ENCODE peak calls at places on chromosomes 12 and 14, in seven cellular contexts. X is CD4-positive, alpha-beta T cell; V is activated T-cell treated with anti-CD3 and anti-CD28 coated beads, Interleukin-2, amount 50 U/mL, for 72 hours; E is naive thymus-derived CD4-positive, alpha-beta T cell; Q is HCT116; O is stimulated activated naive CD8-positive, alpha-beta T cell treated with anti-CD3 and anti-CD28 coated beads, Interleukin-15, amount 100 ng/mL, for 72 hours; F is naive thymus-derived CD8-positive, alpha-beta T cell. D is an unnamed sample.

GRCh38 chr14:102757646-102758045 is 19.6 kb upstream of the TRAF3 start:
- ATAC-seq in Q (no peak), E (no peak), X (no peak), F (no peak), V (no peak), O (no peak), D (no peak)

GRCh38 chr12:56042430-56043203 is 899 bp downstream of the RPS26 start:
- ATAC-seq in Q (no peak), O (no peak), X (no peak), V (no peak), E (no peak), F (no peak), D (no peak)

GRCh38 chr12:89723276-89723675 is 14.6 kb upstream of the ATP2B1 start:
- ATAC-seq in V (no peak), Q (no peak), F (no peak), O (no peak), E (no peak), X (no peak), D (no peak)

GRCh38 chr12:63394994-63395393 is 244.0 kb upstream of the AVPR1A start:
- ATAC-seq in E (no peak), Q (no peak), X (no peak), F (no peak), O (no peak), V (no peak), D (no peak)

GRCh38 chr12:19893514-19893913 is 454.2 kb downstream of the AEBP2 start:
- ATAC-seq in V (no peak), F (no peak), X (no peak), E (no peak), O (no peak), Q (peak; percentile 70), D (no peak)

GRCh38 chr14:76581592-76581991 is 179.7 kb upstream of the VASH1 start:
- ATAC-seq in X (no peak), Q (no peak), V (no peak), E (no peak), O (no peak), F (no peak), D (no peak)

GRCh38 chr12:39403376-39403775 is 39.5 kb downstream of the KIF21A start:
- ATAC-seq in E (no peak), X (no peak), O (no peak), F (no peak), V (no peak), Q (no peak), D (no peak)

GRCh38 chr12:88665051-88665450 is 84.8 kb upstream of the KITLG start:
- ATAC-seq in Q (no peak), F (no peak), V (no peak), X (no peak), O (no peak), E (no peak), D (no peak)

GRCh38 chr12:116182359-116183063 is 95.0 kb downstream of the MED13L start:
- ATAC-seq in X (no peak), Q (no peak), E (no peak), V (no peak), F (no peak), O (no peak), D (no peak)

GRCh38 chr14:32259368-32260013 is 56.4 kb upstream of the RNU6-8 start:
- ATAC-seq in O (peak; percentile 87), F (no peak), E (no peak), X (no peak), V (peak; percentile 85), Q (peak; percentile 66), D (peak; percentile 64)

GRCh38 chr12:107126688-107127481 is 33.5 kb upstream of the CRY1 start:
- ATAC-seq in F (no peak), V (no peak), X (no peak), E (no peak), O (no peak), Q (peak; percentile 63), D (no peak)

GRCh38 chr12:62123721-62124203 is 136.4 kb upstream of the USP15 start:
- ATAC-seq in E (peak; percentile 77), X (peak; percentile 71), O (peak; percentile 71), Q (peak; percentile 93), F (peak; percentile 70), V (peak; percentile 47), D (peak; percentile 41)

GRCh38 chr14:95875831-95876768 is 532 bp upstream of the TUNAR start:
- ATAC-seq in Q (no peak), F (no peak), E (no peak), O (peak; percentile 42), X (no peak), V (peak; percentile 52), D (no peak)

GRCh38 chr12:109130297-109130696 is 13.9 kb downstream of the ACACB start:
- ATAC-seq in E (no peak), Q (no peak), X (no peak), O (no peak), F (no peak), V (no peak), D (no peak)

GRCh38 chr12:12070674-12071661 is at the start of gene BCL2L14:
- ATAC-seq in O (peak; percentile 82), F (peak; percentile 67), V (peak; percentile 85), Q (peak; percentile 69), X (peak; percentile 59), E (peak; percentile 40), D (peak; percentile 63)

GRCh38 chr14:101083564-101084435 is 180.3 kb upstream of the RTL1 start:
- ATAC-seq in F (no peak), O (no peak), E (no peak), X (no peak), V (no peak), Q (peak; percentile 100), D (no peak)

GRCh38 chr12:108701779-108702435 is 29.4 kb downstream of the CORO1C start:
- ATAC-seq in Q (no peak), F (no peak), O (peak; percentile 97), X (peak; percentile 26), E (peak; percentile 51), V (peak; percentile 97), D (no peak)

GRCh38 chr12:44296624-44297197 is 460.8 kb downstream of the TMEM117 start:
- ATAC-seq in X (no peak), E (no peak), V (no peak), F (no peak), Q (no peak), O (no peak), D (no peak)

GRCh38 chr12:128905003-128905544 is 51.8 kb downstream of the GLT1D1 start:
- ATAC-seq in V (no peak), O (no peak), E (no peak), X (no peak), F (no peak), Q (no peak), D (no peak)

GRCh38 chr14:91363776-91364523 is 53.7 kb downstream of the CCDC88C start:
- ATAC-seq in V (no peak), F (no peak), O (peak; percentile 2), Q (no peak), E (peak; percentile 61), X (no peak), D (peak; percentile 84)

GRCh38 chr14:75861161-75861621 is 120.6 kb downstream of the TGFB3 start:
- ATAC-seq in E (no peak), Q (peak; percentile 97), V (no peak), F (no peak), X (no peak), O (no peak), D (no peak)

GRCh38 chr14:99213101-99213500 is 58.9 kb downstream of the BCL11B start:
- ATAC-seq in O (peak; percentile 34), Q (no peak), V (peak; percentile 36), F (peak; percentile 18), E (no peak), X (peak; percentile 33), D (no peak)